ENCODE peak calls at places on chromosomes 1 and 21, in ten cellular contexts. E is mesendoderm, K is lung, I is heart left ventricle, H is PC-3, M is hepatocyte, Q is neural progenitor cell, Z is uterus, L is K562, S is body of pancreas. F is an unnamed sample. For H3K4me1, the result is how much of the 10 kb centered on the place peaks cover.

GRCh38 chr1:44405804-44406743 is 1.0 kb downstream of the RNF220 start:
- DNase-seq in E (peak), K (no peak), I (peak), H (peak), M (peak), Q (peak), Z (no peak), L (no peak), S (no peak), F (peak)

GRCh38 chr1:31828341-31828740 is 12.5 kb upstream of the SPOCD1 start:
- DNase-seq in E (no peak), K (no peak), I (no peak), H (no peak), M (no peak), Q (no peak), Z (no peak), L (peak), S (no peak), F (no peak)

GRCh38 chr1:227884370-227885134 is 63.2 kb downstream of the WNT9A start:
- DNase-seq in E (no peak), K (no peak), I (peak), H (no peak), M (peak), Q (no peak), Z (peak), L (no peak), S (no peak), F (no peak)

GRCh38 chr1:1982379-1983232 is 21.0 kb downstream of the CFAP74 start:
- DNase-seq in E (no peak), K (no peak), I (no peak), H (no peak), M (no peak), Q (no peak), Z (no peak), L (no peak), S (no peak), F (no peak)

GRCh38 chr1:241776911-241777310 is 71.1 kb upstream of the EXO1 start:
- DNase-seq in E (peak), K (no peak), I (no peak), H (no peak), M (no peak), Q (no peak), Z (no peak), L (no peak), S (no peak), F (no peak)

GRCh38 chr1:958823-959729 is at the start of gene NOC2L:
- DNase-seq in E (peak), K (peak), I (peak), H (peak), M (peak), Q (peak), Z (peak), L (peak), S (peak), F (peak)

GRCh38 chr1:93255222-93256079 is 74.9 kb downstream of the CCDC18 start:
- DNase-seq in E (no peak), K (no peak), I (no peak), H (peak), M (no peak), Q (no peak), Z (no peak), L (no peak), S (no peak), F (no peak)

GRCh38 chr1:228445867-228446584 is 29.4 kb upstream of the TRIM17 start:
- DNase-seq in E (peak), K (no peak), I (peak), H (no peak), M (peak), Q (peak), Z (no peak), L (no peak), S (peak), F (no peak)

GRCh38 chr1:215599418-215599817 is 32.3 kb downstream of the KCTD3 start:
- DNase-seq in E (peak), K (no peak), I (no peak), H (no peak), M (peak), Q (no peak), Z (no peak), L (peak), S (no peak), F (no peak)

GRCh38 chr1:61097326-61097725 is 15.0 kb downstream of the NFIA start:
- DNase-seq in E (no peak), K (no peak), I (no peak), H (peak), M (no peak), Q (no peak), Z (no peak), L (no peak), S (no peak), F (no peak)

GRCh38 chr1:186297439-186297838 is 77.6 kb downstream of the TPR start:
- DNase-seq in E (no peak), K (no peak), I (no peak), H (peak), M (no peak), Q (no peak), Z (no peak), L (no peak), S (no peak), F (no peak)

GRCh38 chr1:93728480-93729131 is 47.0 kb upstream of the BCAR3 start:
- DNase-seq in E (no peak), K (no peak), I (no peak), H (no peak), M (no peak), Q (no peak), Z (no peak), L (no peak), S (no peak), F (no peak)

GRCh38 chr1:62076286-62076685 is 118.4 kb upstream of the L1TD1 start:
- DNase-seq in E (no peak), K (no peak), I (no peak), H (peak), M (peak), Q (no peak), Z (no peak), L (peak), S (no peak), F (no peak)

GRCh38 chr1:118115567-118116272 is 69.3 kb downstream of the SPAG17 start:
- DNase-seq in E (no peak), K (no peak), I (no peak), H (peak), M (no peak), Q (no peak), Z (no peak), L (no peak), S (no peak), F (no peak)

GRCh38 chr1:183689770-183690204 is 36.7 kb upstream of the APOBEC4 start:
- DNase-seq in E (no peak), K (no peak), I (no peak), H (no peak), M (no peak), Q (no peak), Z (no peak), L (no peak), S (no peak), F (no peak)

GRCh38 chr1:61931587-61932279 is 189.5 kb downstream of the PATJ start:
- DNase-seq in E (no peak), K (no peak), I (no peak), H (no peak), M (no peak), Q (no peak), Z (no peak), L (no peak), S (no peak), F (no peak)

GRCh38 chr1:173269490-173270230 is 62.5 kb upstream of the TNFSF4 start:
- DNase-seq in E (peak), K (no peak), I (no peak), H (peak), M (no peak), Q (no peak), Z (no peak), L (no peak), S (no peak), F (peak)

GRCh38 chr1:87894041-87894440 is 565.4 kb downstream of the LMO4 start:
- DNase-seq in E (no peak), K (no peak), I (no peak), H (no peak), M (no peak), Q (no peak), Z (no peak), L (no peak), S (no peak), F (no peak)

GRCh38 chr1:1358433-1359201 is at the start of gene MXRA8:
- DNase-seq in E (peak), K (peak), I (peak), H (no peak), M (peak), Q (peak), Z (peak), L (peak), S (no peak), F (no peak)

GRCh38 chr21:42641311-42642218 is 11.9 kb upstream of the PDE9A start:
- DNase-seq in E (no peak), K (no peak), I (peak), H (no peak), M (peak), Q (no peak), Z (peak), L (no peak), S (no peak), F (no peak)

GRCh38 chr21:36032647-36033406 is 27.5 kb downstream of the SETD4 start:
- DNase-seq in E (no peak), K (no peak), I (no peak), H (no peak), M (no peak), Q (no peak), Z (no peak), L (no peak), S (no peak), F (no peak)

GRCh38 chr1:19430121-19431068 is 54.9 kb downstream of the CAPZB start:
- DNase-seq in E (no peak), K (peak), I (no peak), H (peak), M (peak), Q (no peak), Z (no peak), L (no peak), S (no peak), F (no peak)

GRCh38 chr1:103373991-103374390 is 151.5 kb upstream of the RNPC3 start:
- DNase-seq in E (no peak), K (no peak), I (no peak), H (no peak), M (no peak), Q (no peak), Z (no peak), L (no peak), S (no peak), F (no peak)

GRCh38 chr1:15573477-15573876 is 11.4 kb downstream of the AGMAT start:
- DNase-seq in E (no peak), K (no peak), I (no peak), H (no peak), M (no peak), Q (peak), Z (no peak), L (no peak), S (no peak), F (no peak)

GRCh38 chr1:91847851-91848250 is 38.1 kb downstream of the TGFBR3 start:
- DNase-seq in E (no peak), K (no peak), I (no peak), H (no peak), M (no peak), Q (no peak), Z (no peak), L (no peak), S (no peak), F (no peak)

GRCh38 chr1:91854852-91855251 is 31.1 kb downstream of the TGFBR3 start:
- DNase-seq in E (no peak), K (no peak), I (no peak), H (no peak), M (no peak), Q (no peak), Z (no peak), L (no peak), S (peak), F (no peak)

GRCh38 chr1:91853397-91853796 is 32.6 kb downstream of the TGFBR3 start:
- DNase-seq in E (no peak), K (no peak), I (no peak), H (no peak), M (no peak), Q (no peak), Z (no peak), L (no peak), S (no peak), F (no peak)

GRCh38 chr1:91850708-91851107 is 35.2 kb downstream of the TGFBR3 start:
- DNase-seq in E (no peak), K (no peak), I (no peak), H (no peak), M (no peak), Q (no peak), Z (no peak), L (no peak), S (no peak), F (no peak)

GRCh38 chr1:91851130-91852010 is 34.6 kb downstream of the TGFBR3 start:
- DNase-seq in E (no peak), K (peak), I (peak), H (peak), M (peak), Q (no peak), Z (peak), L (no peak), S (peak), F (no peak)
- H3K4me1 ChIP-seq in E (under half), K (under half), I (under half), H (under half), M (under half), Q (under half), Z (under half), L (under half), S (half or more), F (under half)

GRCh38 chr1:28144203-28145135 is 32.0 kb downstream of the PTAFR start:
- DNase-seq in E (peak), K (no peak), I (no peak), H (peak), M (no peak), Q (no peak), Z (no peak), L (peak), S (no peak), F (no peak)
- H3K4me1 ChIP-seq in E (under half), K (under half), I (under half), H (under half), M (under half), Q (under half), Z (under half), L (under half), S (under half), F (under half)

GRCh38 chr1:73909043-73909567 is 288.9 kb downstream of the LRRIQ3 start:
- DNase-seq in E (no peak), K (no peak), I (no peak), H (no peak), M (no peak), Q (no peak), Z (no peak), L (no peak), S (no peak), F (no peak)
- H3K4me1 ChIP-seq in E (under half), K (under half), I (under half), H (under half), M (under half), Q (under half), Z (under half), L (under half), S (under half), F (under half)

DNA sequence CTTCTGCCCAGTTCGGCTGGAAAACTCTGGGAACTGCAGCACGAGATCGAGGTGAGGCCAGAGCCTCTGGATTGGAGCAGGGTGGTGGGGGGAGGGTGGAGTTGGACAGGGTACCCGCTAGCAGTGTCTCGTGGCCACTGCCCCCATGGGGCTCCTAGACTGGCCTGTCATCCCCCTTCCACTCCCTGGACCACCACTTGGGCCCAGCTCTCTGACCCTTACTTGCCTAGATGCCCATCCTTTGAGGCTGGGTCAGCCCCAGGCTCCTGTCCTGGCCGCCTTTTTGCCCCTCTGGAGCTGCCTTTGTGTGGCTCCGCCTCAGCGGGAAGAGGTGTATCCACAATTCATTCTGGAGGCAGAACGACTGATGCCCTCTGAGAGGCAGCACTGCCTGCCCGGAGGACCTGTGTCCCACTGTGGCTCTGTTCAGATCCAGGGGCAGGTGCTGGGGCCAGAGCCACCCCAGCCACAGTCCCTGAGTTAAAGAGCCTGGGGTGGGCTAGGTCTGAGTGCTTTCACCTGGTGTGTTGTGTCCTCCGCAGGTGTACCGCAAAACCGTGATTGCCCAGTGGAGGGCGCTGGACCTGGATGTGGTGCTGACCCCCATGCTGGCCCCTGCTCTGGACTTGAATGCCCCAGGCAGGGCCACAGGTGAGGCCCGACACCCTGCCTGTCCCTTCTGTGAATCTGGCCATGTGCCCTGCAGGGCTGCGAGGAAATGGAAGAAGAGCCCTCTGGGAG is 17.7 kb downstream of the FAAH start:
- DNase-seq in E (peak), K (no peak), I (peak), H (no peak), M (no peak), Q (peak), Z (no peak), L (peak), S (no peak), F (no peak)
- H3K4me1 ChIP-seq in E (under half), K (under half), I (under half), H (under half), M (under half), Q (under half), Z (under half), L (under half), S (under half), F (under half)

F was measured in HAP-1.